ENCODE peak calls at places on chromosomes 16 and 17, in ten cellular contexts. P is T47D; L is T follicular helper cell; J is GM18507; N is ovary; Y is cardiac muscle cell; C is HEK293T; T is stimulated activated CD8-positive, alpha-beta memory T cell treated with anti-CD3 and anti-CD28 coated beads, Interleukin-7, amount 100 ng/mL, for 48 hours; B is neural progenitor cell; I is stimulated activated naive CD4-positive, alpha-beta T cell. A is an unnamed sample.

GRCh38 chr16:85733155-85733838 is 17.6 kb downstream of the C16orf74 start:
- DNase-seq in P (no peak), L (no peak), J (no peak), N (no peak), Y (peak), C (no peak), T (no peak), B (no peak), I (no peak), A (no peak)

GRCh38 chr16:8919089-8919933 is 37.2 kb downstream of the LITAFD start:
- DNase-seq in P (no peak), L (no peak), J (no peak), N (no peak), Y (no peak), C (no peak), T (no peak), B (no peak), I (no peak), A (no peak)

GRCh38 chr17:4818276-4818675 is 11.3 kb downstream of the PLD2 start:
- DNase-seq in P (no peak), L (no peak), J (no peak), N (no peak), Y (no peak), C (no peak), T (no peak), B (no peak), I (no peak), A (no peak)

GRCh38 chr16:55672471-55672870 is 16.7 kb downstream of the SLC6A2 start:
- DNase-seq in P (no peak), L (no peak), J (no peak), N (no peak), Y (peak), C (no peak), T (no peak), B (no peak), I (no peak), A (no peak)

GRCh38 chr17:80465316-80465974 is 11.0 kb downstream of the NPTX1 start:
- DNase-seq in P (no peak), L (no peak), J (no peak), N (no peak), Y (no peak), C (no peak), T (no peak), B (no peak), I (no peak), A (no peak)

GRCh38 chr16:80459331-80459777 is 81.4 kb upstream of the DYNLRB2 start:
- DNase-seq in P (no peak), L (no peak), J (no peak), N (no peak), Y (peak), C (no peak), T (no peak), B (no peak), I (no peak), A (no peak)

GRCh38 chr17:8225813-8226535 is 15.6 kb upstream of the AURKB start:
- DNase-seq in P (no peak), L (peak), J (no peak), N (no peak), Y (peak), C (peak), T (peak), B (peak), I (peak), A (no peak)

GRCh38 chr17:58763263-58763662 is 7.6 kb downstream of the PPM1E start:
- DNase-seq in P (no peak), L (no peak), J (no peak), N (no peak), Y (no peak), C (no peak), T (no peak), B (no peak), I (no peak), A (no peak)

GRCh38 chr16:47358816-47359215 is 102.0 kb downstream of the ITFG1 start:
- DNase-seq in P (no peak), L (no peak), J (no peak), N (no peak), Y (no peak), C (no peak), T (no peak), B (no peak), I (no peak), A (no peak)

GRCh38 chr17:58301504-58302150 is 20.9 kb upstream of the MPO start:
- DNase-seq in P (no peak), L (no peak), J (no peak), N (no peak), Y (no peak), C (no peak), T (no peak), B (no peak), I (no peak), A (no peak)

GRCh38 chr16:75420987-75421819 is 12.1 kb downstream of the CFDP1 start:
- DNase-seq in P (no peak), L (no peak), J (no peak), N (peak), Y (peak), C (peak), T (no peak), B (peak), I (peak), A (no peak)

GRCh38 chr17:27751622-27752490 is 48.5 kb downstream of the NOS2 start:
- DNase-seq in P (no peak), L (no peak), J (no peak), N (peak), Y (no peak), C (no peak), T (no peak), B (no peak), I (no peak), A (no peak)

GRCh38 chr17:52297230-52298010 is 138.9 kb upstream of the CA10 start:
- DNase-seq in P (peak), L (no peak), J (no peak), N (no peak), Y (no peak), C (peak), T (no peak), B (peak), I (no peak), A (no peak)

GRCh38 chr17:65145743-65146142 is 8.6 kb downstream of the RGS9 start:
- DNase-seq in P (no peak), L (no peak), J (no peak), N (no peak), Y (no peak), C (no peak), T (no peak), B (no peak), I (no peak), A (no peak)

GRCh38 chr17:45404870-45405249 is 27.8 kb downstream of the ARHGAP27 start:
- DNase-seq in P (no peak), L (no peak), J (no peak), N (no peak), Y (no peak), C (no peak), T (no peak), B (no peak), I (no peak), A (no peak)

GRCh38 chr17:31389673-31390381 is 1.6 kb upstream of the RAB11FIP4 start:
- DNase-seq in P (no peak), L (no peak), J (no peak), N (no peak), Y (no peak), C (no peak), T (no peak), B (no peak), I (no peak), A (no peak)